ENCODE peak calls at places on chromosomes 7 and 10, in six cellular contexts. Q is heart right ventricle, A is AG04449, Y is mesothelial cell of epicardium, K is vagina, Z is WERI-Rb-1. O is an unnamed sample.

GRCh38 chr7:130970696-130971095 is 236.7 kb upstream of the KLF14 start:
- DNase-seq in Q (no peak), A (no peak), Y (no peak), K (no peak), Z (no peak), O (no peak)

GRCh38 chr7:78967046-78967445 is 486.4 kb downstream of the MAGI2 start:
- DNase-seq in Q (no peak), A (no peak), Y (no peak), K (no peak), Z (no peak), O (no peak)

GRCh38 chr7:28358423-28358868 is 53.9 kb upstream of the CREB5 start:
- DNase-seq in Q (no peak), A (peak), Y (no peak), K (no peak), Z (no peak), O (no peak)

GRCh38 chr7:24227603-24228359 is 56.2 kb upstream of the NPY start:
- DNase-seq in Q (no peak), A (no peak), Y (no peak), K (no peak), Z (no peak), O (no peak)

GRCh38 chr7:24755541-24756416 is 1.5 kb downstream of the GSDME start:
- DNase-seq in Q (no peak), A (no peak), Y (no peak), K (no peak), Z (no peak), O (no peak)

GRCh38 chr7:80278737-80279136 is 144.1 kb downstream of the GNAI1 start:
- DNase-seq in Q (no peak), A (no peak), Y (no peak), K (no peak), Z (no peak), O (no peak)

GRCh38 chr7:135091717-135092116 is 56.2 kb upstream of the TMEM140 start:
- DNase-seq in Q (no peak), A (no peak), Y (no peak), K (no peak), Z (no peak), O (no peak)

GRCh38 chr7:102321351-102322201 is 34.7 kb downstream of the SPDYE6 start:
- DNase-seq in Q (peak), A (no peak), Y (no peak), K (no peak), Z (no peak), O (no peak)

GRCh38 chr7:98571006-98571405 is 46.1 kb upstream of the NPTX2 start:
- DNase-seq in Q (no peak), A (no peak), Y (no peak), K (no peak), Z (no peak), O (no peak)

GRCh38 chr10:69182005-69182404 is 2.0 kb downstream of the SUPV3L1 start:
- DNase-seq in Q (no peak), A (no peak), Y (no peak), K (no peak), Z (no peak), O (no peak)

GRCh38 chr10:80500572-80501380 is 36.9 kb upstream of the SH2D4B start:
- DNase-seq in Q (peak), A (no peak), Y (no peak), K (no peak), Z (no peak), O (no peak)

GRCh38 chr7:37901890-37902524 is 14.6 kb downstream of the SFRP4 start:
- DNase-seq in Q (no peak), A (no peak), Y (no peak), K (no peak), Z (no peak), O (no peak)

GRCh38 chr10:102422586-102423129 is 2.0 kb downstream of the FBXL15 start:
- DNase-seq in Q (peak), A (no peak), Y (no peak), K (no peak), Z (peak), O (no peak)

GRCh38 chr10:125448596-125448995 is 234.4 kb downstream of the TEX36 start:
- DNase-seq in Q (no peak), A (no peak), Y (no peak), K (no peak), Z (peak), O (no peak)

GRCh38 chr7:69245646-69246045 is 352.6 kb upstream of the AUTS2 start:
- DNase-seq in Q (no peak), A (no peak), Y (no peak), K (no peak), Z (no peak), O (no peak)

GRCh38 chr10:12459776-12460175 is 110.4 kb downstream of the CAMK1D start:
- DNase-seq in Q (no peak), A (no peak), Y (no peak), K (no peak), Z (no peak), O (no peak)

GRCh38 chr10:13613519-13613918 is 26.8 kb downstream of the PRPF18 start:
- DNase-seq in Q (no peak), A (no peak), Y (no peak), K (no peak), Z (no peak), O (no peak)

GRCh38 chr7:21996641-21997040 is 50.9 kb upstream of the CDCA7L start:
- DNase-seq in Q (no peak), A (no peak), Y (no peak), K (no peak), Z (no peak), O (no peak)

GRCh38 chr7:66355762-66356161 is 150.6 kb downstream of the TPST1 start:
- DNase-seq in Q (no peak), A (no peak), Y (no peak), K (no peak), Z (no peak), O (no peak)

GRCh38 chr10:71938211-71938610 is 26.0 kb upstream of the CHST3 start:
- DNase-seq in Q (no peak), A (no peak), Y (no peak), K (no peak), Z (no peak), O (no peak)

GRCh38 chr10:62381385-62382102 is 7.4 kb downstream of the ZNF365 start:
- DNase-seq in Q (no peak), A (no peak), Y (no peak), K (no peak), Z (no peak), O (no peak)

GRCh38 chr10:73889014-73889413 is 14.7 kb upstream of the CAMK2G start:
- DNase-seq in Q (peak), A (peak), Y (no peak), K (no peak), Z (no peak), O (no peak)

GRCh38 chr10:69567920-69568319 is 5.3 kb downstream of the NEUROG3 start:
- DNase-seq in Q (peak), A (no peak), Y (peak), K (no peak), Z (no peak), O (no peak)

GRCh38 chr7:106561151-106561550 is 99.8 kb downstream of the CCDC71L start:
- DNase-seq in Q (no peak), A (no peak), Y (no peak), K (no peak), Z (no peak), O (no peak)

GRCh38 chr7:107789647-107790046 is 13.4 kb downstream of the SLC26A3 start:
- DNase-seq in Q (no peak), A (no peak), Y (no peak), K (no peak), Z (no peak), O (no peak)

GRCh38 chr7:82965088-82966036 is 197.3 kb downstream of the PCLO start:
- DNase-seq in Q (no peak), A (no peak), Y (no peak), K (no peak), Z (no peak), O (no peak)

GRCh38 chr7:77867208-77867915 is 68.8 kb downstream of the PHTF2 start:
- DNase-seq in Q (no peak), A (no peak), Y (no peak), K (no peak), Z (no peak), O (no peak)

GRCh38 chr10:128124813-128125403 is 1.3 kb downstream of the MKI67 start:
- DNase-seq in Q (no peak), A (no peak), Y (no peak), K (no peak), Z (no peak), O (no peak)
- TF ChIP-seq CTCF in Q (no peak), A (no peak), Y (no peak), K (no peak), Z (no peak), O (no peak)

DNA sequence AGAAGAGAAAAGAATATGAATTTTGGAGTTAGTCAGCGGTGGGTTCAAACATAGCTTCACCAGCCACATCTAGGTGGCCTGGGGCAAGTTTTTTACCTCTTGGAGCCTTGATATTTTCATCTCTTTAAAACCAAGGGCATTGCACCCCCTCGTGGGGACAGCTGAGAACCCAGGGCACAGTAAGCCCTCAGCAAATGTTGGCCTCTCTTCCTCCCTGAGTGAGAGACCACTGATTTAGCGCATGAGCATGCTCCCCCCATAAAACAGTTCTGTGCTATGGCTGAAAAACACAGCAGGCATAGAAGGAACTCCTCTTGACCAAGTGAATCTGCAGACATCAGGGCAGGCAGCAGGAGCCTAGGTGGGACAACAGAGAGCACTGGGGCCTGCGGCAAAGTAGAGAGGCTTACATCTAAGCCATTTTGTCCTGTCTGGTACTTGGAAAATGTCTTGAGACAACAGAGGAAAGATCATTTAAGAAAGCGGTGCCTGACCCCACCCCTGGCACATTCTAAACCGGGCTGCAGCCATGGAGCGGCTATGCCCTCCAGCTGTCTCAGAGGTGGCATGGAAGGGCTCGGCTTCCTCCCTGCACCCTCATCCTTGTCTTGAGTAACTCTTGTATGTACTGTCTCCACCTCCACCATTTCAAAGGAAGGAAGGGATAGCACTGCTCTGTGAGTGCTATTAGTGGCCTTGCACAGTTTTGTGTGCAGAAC is 94.7 kb downstream of the ARHGAP22 start:
- DNase-seq in Q (no peak), A (no peak), Y (no peak), K (peak), Z (peak), O (no peak)
- TF ChIP-seq CTCF in Q (peak), A (peak), Y (no peak), K (no peak), Z (peak), O (peak)

DNA sequence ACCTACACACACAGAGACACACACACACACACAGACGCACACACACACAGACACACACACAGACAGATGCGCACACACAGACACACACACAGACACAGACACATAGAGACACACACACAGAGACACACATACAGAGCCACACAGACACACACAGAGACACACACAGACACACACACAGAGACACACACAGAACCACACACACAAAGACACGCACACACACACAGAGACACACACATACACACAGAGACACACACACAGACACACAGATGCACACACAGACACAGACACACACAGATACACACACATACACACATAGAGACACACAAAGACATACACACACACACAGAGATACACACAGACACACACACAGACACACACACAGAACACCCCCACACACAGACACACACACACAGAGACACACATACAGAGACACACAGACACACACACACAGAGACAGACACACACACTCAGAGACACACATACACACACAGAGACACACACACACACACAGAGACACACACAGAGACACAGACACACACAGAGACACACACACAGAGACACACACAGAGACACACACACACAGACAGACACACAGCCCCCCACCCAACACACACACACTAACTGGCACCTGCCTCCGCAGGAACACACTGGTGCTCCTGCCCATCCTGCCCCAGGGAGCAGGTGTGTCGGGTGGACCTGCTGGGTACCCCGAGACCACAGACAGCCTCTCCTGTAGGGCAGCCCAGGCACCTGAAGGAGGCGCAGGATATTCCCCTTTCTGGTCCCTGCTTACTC is 5.5 kb upstream of the FZD9 start:
- DNase-seq in Q (no peak), A (no peak), Y (no peak), K (no peak), Z (no peak), O (no peak)
- TF ChIP-seq CTCF in Q (no peak), A (no peak), Y (no peak), K (no peak), Z (peak), O (no peak)

GRCh38 chr7:116438274-116438673 is 61.3 kb upstream of the CAV2 start:
- DNase-seq in Q (no peak), A (no peak), Y (no peak), K (no peak), Z (no peak), O (no peak)
- TF ChIP-seq CTCF in Q (no peak), A (no peak), Y (no peak), K (no peak), Z (no peak), O (peak)

GRCh38 chr7:95766657-95767056 is 5.7 kb upstream of the DYNC1I1 start:
- DNase-seq in Q (no peak), A (no peak), Y (no peak), K (no peak), Z (no peak), O (no peak)

GRCh38 chr7:95777266-95777665 is 4.9 kb downstream of the DYNC1I1 start:
- DNase-seq in Q (no peak), A (no peak), Y (no peak), K (no peak), Z (peak), O (no peak)

GRCh38 chr7:95772771-95773581 is 622 bp downstream of the DYNC1I1 start:
- DNase-seq in Q (peak), A (no peak), Y (no peak), K (no peak), Z (peak), O (no peak)

GRCh38 chr7:95776561-95777185 is 4.3 kb downstream of the DYNC1I1 start:
- DNase-seq in Q (no peak), A (no peak), Y (no peak), K (no peak), Z (peak), O (no peak)

GRCh38 chr7:95772298-95772770 is at the start of gene DYNC1I1:
- DNase-seq in Q (peak), A (no peak), Y (peak), K (no peak), Z (peak), O (peak)
- TF ChIP-seq CTCF in Q (no peak), A (no peak), Y (no peak), K (no peak), Z (peak), O (peak)

GRCh38 chr10:117005454-117006055 is 568 bp upstream of the SHTN1 start:
- DNase-seq in Q (no peak), A (no peak), Y (peak), K (no peak), Z (peak), O (no peak)
- TF ChIP-seq CTCF in Q (no peak), A (no peak), Y (no peak), K (no peak), Z (peak), O (peak)

O was measured in chondrocyte.